ENCODE peak calls at places on chromosomes 7 and 10, in four cellular contexts. X is GM12891, H is GM12878, G is K562. K is an unnamed sample.

GRCh38 chr10:71873582-71874182 is 22.6 kb upstream of the PSAP start:
- DNase-seq in G (no peak), H (peak; percentile 89), X (peak; percentile 66), K (peak; percentile 71)

GRCh38 chr10:132313305-132313704 is 5.6 kb upstream of the STK32C start:
- DNase-seq in H (no peak), X (no peak), G (no peak), K (no peak)

GRCh38 chr10:118981946-118982345 is 47.6 kb upstream of the NANOS1 start:
- DNase-seq in X (no peak), G (no peak), H (no peak), K (no peak)

GRCh38 chr7:70384891-70385290 is 747.1 kb upstream of the GALNT17 start:
- DNase-seq in H (no peak), X (no peak), G (no peak), K (no peak)

GRCh38 chr10:70191906-70192305 is 21.6 kb upstream of the SAR1A start:
- DNase-seq in X (no peak), G (no peak), H (no peak), K (no peak)

GRCh38 chr10:338176-339037 is 203.2 kb downstream of the ZMYND11 start:
- DNase-seq in G (no peak), X (no peak), H (no peak), K (no peak)

GRCh38 chr7:123645516-123645915 is 10.2 kb upstream of the LMOD2 start:
- DNase-seq in X (no peak), G (no peak), H (no peak), K (no peak)

GRCh38 chr10:10197423-10197822 is 820.2 kb upstream of the CELF2 start:
- DNase-seq in H (no peak), X (no peak), G (no peak), K (no peak)

GRCh38 chr7:2224491-2224928 is 8.2 kb downstream of the MAD1L1 start:
- DNase-seq in H (no peak), X (no peak), G (no peak), K (no peak)

GRCh38 chr7:16114633-16115032 is 306.7 kb downstream of the CRPPA start:
- DNase-seq in H (no peak), G (no peak), X (no peak), K (no peak)

GRCh38 chr10:2111936-2112335 is 374.6 kb upstream of the ADARB2 start:
- DNase-seq in G (no peak), X (no peak), H (no peak), K (no peak)

GRCh38 chr10:37992083-37992482 is 15.6 kb upstream of the ZNF25 start:
- DNase-seq in H (no peak), X (no peak), G (peak; percentile 19), K (no peak)

GRCh38 chr10:47027812-47028260 is 116.6 kb downstream of the PTPN20 start:
- DNase-seq in G (no peak), X (no peak), H (no peak), K (no peak)

GRCh38 chr10:112946649-112947048 is 3.4 kb upstream of the TCF7L2 start:
- DNase-seq in H (no peak), X (no peak), G (no peak), K (no peak)

GRCh38 chr7:50595538-50596102 is 30.4 kb upstream of the DDC start:
- DNase-seq in G (peak; percentile 44), H (no peak), X (no peak), K (no peak)

GRCh38 chr7:98238976-98239375 is 13.1 kb downstream of the TECPR1 start:
- DNase-seq in H (no peak), X (no peak), G (no peak), K (no peak)

GRCh38 chr7:464177-464711 is 55.4 kb downstream of the PDGFA start:
- DNase-seq in X (no peak), H (no peak), G (no peak), K (no peak)

GRCh38 chr10:5596611-5597341 is 69.6 kb downstream of the ASB13 start:
- DNase-seq in H (no peak), X (no peak), G (no peak), K (no peak)

GRCh38 chr7:1027285-1028043 is 16.9 kb upstream of the GPR146 start:
- DNase-seq in G (peak; percentile 59), X (no peak), H (no peak), K (no peak)

GRCh38 chr10:14356921-14357320 is 26.2 kb upstream of the FRMD4A start:
- DNase-seq in H (no peak), G (no peak), X (no peak), K (no peak)

GRCh38 chr10:80104066-80104926 is 25.8 kb downstream of the TMEM254 start:
- DNase-seq in G (no peak), H (no peak), X (peak; percentile 31), K (peak; percentile 22)

GRCh38 chr10:43078175-43078985 is 1.5 kb downstream of the RET start:
- DNase-seq in X (no peak), H (no peak), G (no peak), K (no peak)

GRCh38 chr7:132557489-132558044 is 18.7 kb downstream of the PLXNA4 start:
- DNase-seq in X (no peak), H (no peak), G (no peak), K (no peak)

GRCh38 chr7:46547044-46547443 is 626.0 kb upstream of the IGFBP3 start:
- DNase-seq in X (no peak), G (no peak), H (no peak), K (no peak)
- TF ChIP-seq POLR2AphosphoS5 in X (no peak), G (no peak), H (no peak), K (no peak)

DNA sequence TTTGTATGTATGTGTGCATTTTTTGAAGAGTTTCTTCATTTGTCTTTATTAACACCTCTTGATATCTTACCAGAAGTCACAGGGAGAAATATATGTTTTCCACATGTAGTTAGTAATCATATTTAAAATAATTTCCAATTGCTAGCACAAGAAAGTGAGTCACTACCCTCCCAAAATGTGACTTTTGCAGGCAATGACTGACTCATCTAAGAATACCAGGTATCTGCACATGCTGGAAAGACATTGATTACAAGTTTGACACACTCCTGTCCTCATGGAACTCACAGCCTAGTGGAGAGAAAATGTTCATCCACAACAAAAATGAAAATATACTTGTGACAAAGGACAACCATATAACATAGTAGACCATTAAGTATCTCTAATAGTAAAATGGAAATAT is 82.9 kb downstream of the SEMA3D start:
- DNase-seq in H (no peak), X (no peak), G (no peak), K (no peak)
- TF ChIP-seq TAF1 in H (no peak), X (no peak), G (no peak), K (no peak)

GRCh38 chr7:33732462-33732861 is 172.9 kb upstream of the BMPER start:
- DNase-seq in G (no peak), X (no peak), H (no peak), K (no peak)

GRCh38 chr7:33730958-33731357 is 174.4 kb upstream of the BMPER start:
- DNase-seq in G (no peak), X (no peak), H (no peak), K (no peak)

GRCh38 chr7:33736521-33737221 is 168.7 kb upstream of the BMPER start:
- DNase-seq in X (no peak), H (no peak), G (no peak), K (no peak)

GRCh38 chr7:33735403-33735802 is 169.9 kb upstream of the BMPER start:
- DNase-seq in H (no peak), X (no peak), G (no peak), K (no peak)

DNA sequence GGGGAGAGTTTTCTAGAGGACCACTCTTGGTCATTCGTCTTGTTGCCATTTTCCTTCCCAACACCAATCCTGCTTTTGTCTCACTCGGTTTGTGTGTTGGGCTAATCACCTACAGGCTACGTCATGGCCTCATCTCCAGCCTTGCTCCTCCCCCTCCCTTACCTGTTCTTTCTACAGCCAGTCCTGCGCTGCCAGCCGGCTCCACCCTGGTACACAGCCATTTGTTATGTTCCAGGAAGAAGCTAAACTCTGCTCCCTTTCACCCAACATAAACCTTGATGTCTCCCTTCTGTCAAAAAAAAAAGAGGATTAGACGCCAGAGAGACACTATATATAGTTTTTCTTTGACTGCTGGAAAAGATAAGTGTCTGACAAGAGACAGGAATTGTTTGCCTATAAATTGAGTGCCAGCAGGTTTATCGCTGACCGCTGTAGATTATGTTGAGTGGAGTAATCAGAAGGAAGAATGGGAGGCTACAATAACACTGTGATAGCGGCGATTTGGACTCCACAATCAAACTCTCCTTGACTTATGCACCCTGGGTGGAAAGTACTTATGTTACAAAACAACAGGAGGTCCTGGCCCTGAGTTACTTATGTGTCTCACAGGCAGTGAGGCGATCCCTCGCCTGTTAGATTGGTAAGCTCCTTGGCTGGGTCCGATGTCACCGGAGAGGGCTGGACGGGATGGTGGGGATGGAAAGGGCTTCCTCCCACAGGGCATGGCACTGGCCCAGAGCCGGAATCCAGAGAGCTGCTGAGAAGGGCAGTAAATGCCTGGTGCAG is 171.3 kb upstream of the BMPER start:
- DNase-seq in G (no peak), X (no peak), H (no peak), K (no peak)
- TF ChIP-seq POLR2A in G (no peak), X (no peak), H (no peak), K (no peak)

DNA sequence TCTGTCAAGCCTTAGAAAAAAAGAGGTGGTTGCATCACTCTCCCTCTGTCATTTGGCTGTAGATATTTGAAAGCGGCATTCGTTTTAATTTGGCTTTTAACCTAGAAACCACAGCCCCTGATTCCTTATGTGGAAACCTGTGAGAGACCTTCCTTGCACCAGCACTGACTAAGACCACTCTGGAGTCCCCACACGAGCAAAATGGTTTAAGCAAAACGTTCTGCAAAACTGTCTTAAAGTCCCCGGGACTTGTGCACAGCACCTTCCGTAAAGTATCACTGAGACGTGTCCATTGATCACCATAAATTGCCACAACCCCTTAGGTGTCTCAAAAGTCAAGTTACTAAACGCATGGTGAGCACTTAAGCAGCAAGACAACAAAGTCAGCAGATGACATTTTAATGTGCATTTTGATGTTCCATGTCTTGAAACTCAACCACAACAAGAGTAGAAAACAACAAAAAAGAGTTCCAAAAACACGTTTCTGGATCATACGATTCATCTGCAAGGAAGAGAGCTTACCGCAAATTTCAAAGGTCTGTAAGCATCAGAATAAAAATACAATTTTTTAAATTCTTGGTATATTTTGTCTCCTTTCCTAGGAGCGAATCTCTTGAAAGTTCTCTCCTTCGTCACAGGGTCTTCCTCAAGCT is 37.9 kb downstream of the CNPY1 start:
- DNase-seq in X (no peak), H (no peak), G (no peak), K (no peak)
- TF ChIP-seq POLR2AphosphoS5 in X (no peak), H (no peak), G (no peak), K (no peak)

GRCh38 chr7:101278461-101279292 is 33.8 kb upstream of the FIS1 start:
- DNase-seq in X (no peak), G (no peak), H (no peak), K (no peak)
- TF ChIP-seq TAF1 in X (no peak), G (no peak), H (no peak), K (no peak)

GRCh38 chr10:96311180-96311697 is 7.0 kb downstream of the DNTT start:
- DNase-seq in X (no peak), G (no peak), H (no peak), K (no peak)
- TF ChIP-seq POLR2A in X (no peak), G (no peak), H (no peak), K (no peak)

GRCh38 chr10:123666318-123667291 is at the start of gene GPR26:
- DNase-seq in X (no peak), H (no peak), G (no peak), K (no peak)
- TF ChIP-seq POLR2AphosphoS5 in X (no peak), H (no peak), G (no peak), K (no peak)